ENCODE peak calls at places on chromosomes 7 and 10, in nine cellular contexts. M, A, V, Z, C, K, H, R and J are unnamed samples.

GRCh38 chr10:104350146-104350635 is 3.4 kb upstream of the CFAP58 start:
- DNase-seq in K (peak), C (no peak), M (no peak), A (no peak), R (no peak), Z (peak), H (peak), V (peak), J (no peak)

GRCh38 chr10:70974351-70974901 is 86.1 kb upstream of the PCBD1 start:
- DNase-seq in V (no peak), K (no peak), R (no peak), A (peak), H (no peak), M (no peak), Z (peak), C (no peak), J (no peak)

GRCh38 chr7:127578036-127578684 is 7.2 kb downstream of the GCC1 start:
- DNase-seq in C (no peak), K (no peak), A (peak), R (no peak), M (no peak), Z (peak), V (no peak), H (peak), J (no peak)

GRCh38 chr10:8670461-8670860 is 616.0 kb downstream of the GATA3 start:
- DNase-seq in K (no peak), Z (no peak), A (no peak), M (no peak), C (no peak), H (no peak), R (no peak), V (no peak), J (no peak)

GRCh38 chr10:11679946-11680345 is 62.2 kb upstream of the ECHDC3 start:
- DNase-seq in H (no peak), M (no peak), C (no peak), K (no peak), Z (no peak), R (no peak), V (no peak), A (no peak), J (no peak)

GRCh38 chr10:43809211-43809930 is 160.7 kb upstream of the ZNF32 start:
- DNase-seq in C (peak), V (no peak), M (no peak), A (peak), R (no peak), Z (peak), H (no peak), K (no peak), J (no peak)

GRCh38 chr7:24982917-24983316 is 2.9 kb upstream of the OSBPL3 start:
- DNase-seq in M (no peak), Z (no peak), C (no peak), H (no peak), K (no peak), R (no peak), A (no peak), V (no peak), J (no peak)

GRCh38 chr10:97828721-97829120 is 20.9 kb upstream of the GOLGA7B start:
- DNase-seq in A (no peak), R (no peak), V (no peak), Z (no peak), K (no peak), M (no peak), H (no peak), C (no peak), J (no peak)

GRCh38 chr10:59433720-59434428 is 71.5 kb upstream of the FAM13C start:
- DNase-seq in H (no peak), R (no peak), C (no peak), Z (no peak), K (no peak), A (peak), M (no peak), V (no peak), J (no peak)

GRCh38 chr7:151705744-151706567 is 171.0 kb downstream of the PRKAG2 start:
- DNase-seq in M (no peak), R (no peak), K (peak), Z (peak), C (no peak), A (peak), V (no peak), H (peak), J (no peak)

GRCh38 chr10:44295619-44296222 is 89.2 kb downstream of the CXCL12 start:
- DNase-seq in H (no peak), V (no peak), Z (peak), C (no peak), K (no peak), A (peak), M (no peak), R (no peak), J (no peak)

GRCh38 chr10:46323176-46323575 is 36.4 kb downstream of the ANTXRL start:
- DNase-seq in Z (no peak), M (no peak), A (no peak), V (no peak), C (no peak), K (no peak), R (no peak), H (no peak), J (no peak)

GRCh38 chr10:63825111-63825510 is 303.9 kb downstream of the REEP3 start:
- DNase-seq in R (no peak), K (no peak), H (no peak), A (peak), M (no peak), C (no peak), V (no peak), Z (no peak), J (no peak)

GRCh38 chr7:98085674-98086073 is 21.0 kb upstream of the LMTK2 start:
- DNase-seq in C (no peak), K (no peak), H (no peak), M (no peak), Z (no peak), R (peak), A (no peak), V (no peak), J (no peak)

GRCh38 chr10:67098460-67098859 is 172.6 kb downstream of the LRRTM3 start:
- DNase-seq in A (peak), Z (no peak), C (no peak), V (no peak), M (no peak), H (no peak), R (no peak), K (no peak), J (no peak)